ENCODE peak calls at places on chromosomes 1 and 21, in four cellular contexts. Q is NCI-H524; E is nucleus accumbens; G is effector memory CD8-positive, alpha-beta T cell. R is an unnamed sample.

GRCh38 chr1:217660353-217661062 is 29.4 kb downstream of the SPATA17 start:
- DNase-seq in Q (no peak), E (no peak), G (no peak), R (no peak)

GRCh38 chr1:169364948-169365347 is 2.6 kb downstream of the NME7 start:
- DNase-seq in Q (no peak), E (no peak), G (no peak), R (no peak)

GRCh38 chr1:242449211-242449610 is 75.3 kb downstream of the PLD5 start:
- DNase-seq in Q (no peak), E (no peak), G (no peak), R (no peak)

GRCh38 chr1:208217774-208218173 is 26.4 kb downstream of the PLXNA2 start:
- DNase-seq in Q (no peak), E (no peak), G (no peak), R (no peak)

GRCh38 chr1:44059956-44060355 is 28.7 kb upstream of the SLC6A9 start:
- DNase-seq in Q (no peak), E (no peak), G (no peak), R (no peak)

GRCh38 chr1:160924791-160925651 is 29.6 kb downstream of the ITLN2 start:
- DNase-seq in Q (no peak), E (no peak), G (no peak), R (no peak)

GRCh38 chr1:209876091-209876800 is 48.5 kb downstream of the UTP25 start:
- DNase-seq in Q (peak; percentile 73), E (no peak), G (no peak), R (no peak)

GRCh38 chr1:40857737-40858136 is 4.4 kb downstream of the CITED4 start:
- DNase-seq in Q (peak; percentile 95), E (no peak), G (no peak), R (no peak)

GRCh38 chr1:37323486-37324377 is 150.6 kb upstream of the ZC3H12A start:
- DNase-seq in Q (peak; percentile 70), E (no peak), G (no peak), R (no peak)

GRCh38 chr1:221987860-221988520 is 246.1 kb upstream of the DUSP10 start:
- DNase-seq in Q (peak; percentile 55), E (no peak), G (no peak), R (peak; percentile 23)

GRCh38 chr1:46719689-46720088 is 775 bp upstream of the EFCAB14 start:
- DNase-seq in Q (no peak), E (no peak), G (no peak), R (no peak)

GRCh38 chr1:44100183-44100582 is 18.4 kb upstream of the KLF17 start:
- DNase-seq in Q (no peak), E (no peak), G (no peak), R (no peak)

GRCh38 chr1:182602945-182603645 is 1.1 kb downstream of the RGS16 start:
- DNase-seq in Q (no peak), E (no peak), G (no peak), R (no peak)

GRCh38 chr1:245915406-245915805 is 591.7 kb downstream of the SMYD3 start:
- DNase-seq in Q (peak; percentile 68), E (no peak), G (no peak), R (no peak)

GRCh38 chr1:220335668-220336067 is 63.4 kb upstream of the RAB3GAP2 start:
- DNase-seq in Q (no peak), E (no peak), G (no peak), R (no peak)

GRCh38 chr21:46096997-46097825 is 701 bp upstream of the COL6A2 start:
- DNase-seq in Q (no peak), E (no peak), G (no peak), R (peak; percentile 33)

GRCh38 chr1:8903410-8903809 is 24.9 kb upstream of the ENO1 start:
- DNase-seq in Q (no peak), E (no peak), G (no peak), R (no peak)

GRCh38 chr1:96966536-96967138 is 245.1 kb downstream of the PTBP2 start:
- DNase-seq in Q (peak; percentile 19), E (peak; percentile 14), G (peak; percentile 63), R (peak; percentile 83)

GRCh38 chr1:186189156-186189555 is 185.9 kb downstream of the TPR start:
- DNase-seq in Q (no peak), E (no peak), G (no peak), R (no peak)

GRCh38 chr1:29271724-29272123 is 35.4 kb downstream of the PTPRU start:
- DNase-seq in Q (no peak), E (no peak), G (no peak), R (no peak)

GRCh38 chr1:210250998-210251679 is 18.5 kb downstream of the SERTAD4 start:
- DNase-seq in Q (peak; percentile 85), E (peak; percentile 52), G (no peak), R (peak; percentile 89)

GRCh38 chr1:6043561-6043960 is 2.1 kb upstream of the KCNAB2 start:
- DNase-seq in Q (no peak), E (no peak), G (no peak), R (no peak)

GRCh38 chr1:145720556-145720877 is 1.2 kb downstream of the CD160 start:
- DNase-seq in Q (no peak), E (no peak), G (no peak), R (no peak)

GRCh38 chr1:42963378-42964005 is 4.8 kb upstream of the SLC2A1 start:
- DNase-seq in Q (no peak), E (no peak), G (no peak), R (no peak)

GRCh38 chr1:98991127-98992003 is 13.3 kb downstream of the PLPPR5 start:
- DNase-seq in Q (no peak), E (no peak), G (no peak), R (no peak)

GRCh38 chr1:6554907-6555778 is at the start of gene TAS1R1:
- DNase-seq in Q (no peak), E (peak; percentile 6), G (no peak), R (peak; percentile 23)

GRCh38 chr21:16420086-16420724 is 690.4 kb downstream of the USP25 start:
- DNase-seq in Q (no peak), E (no peak), G (no peak), R (peak; percentile 41)